ENCODE peak calls at places on chromosomes 16 and 17, in seven cellular contexts. Q is psoas muscle, W is esophagus muscularis mucosa, E is BE2C, R is ascending aorta, H is cardiac muscle cell, D is tibial artery. U is an unnamed sample. For H3K27me3, the result is how much of the 10 kb centered on the place peaks cover.

GRCh38 chr17:47980516-47980915 is 9.6 kb downstream of the CDK5RAP3 start:
- DNase-seq in Q (no peak), R (no peak), H (no peak), W (no peak), E (peak), D (no peak), U (no peak)

GRCh38 chr16:85735225-85735722 is 15.6 kb downstream of the C16orf74 start:
- DNase-seq in H (no peak), R (no peak), W (no peak), E (no peak), D (no peak), Q (no peak), U (no peak)

GRCh38 chr16:70018254-70018653 is 67.1 kb downstream of the CLEC18A start:
- DNase-seq in D (no peak), E (peak), W (no peak), R (no peak), Q (no peak), H (peak), U (peak)

GRCh38 chr17:3916013-3916696 is at the start of gene P2RX1:
- DNase-seq in H (peak), R (no peak), D (peak), W (no peak), E (no peak), Q (no peak), U (no peak)

GRCh38 chr16:56311208-56312027 is 113.9 kb downstream of the AMFR start:
- DNase-seq in D (no peak), Q (no peak), E (peak), W (no peak), H (no peak), R (no peak), U (no peak)

GRCh38 chr17:80260791-80261158 is at the start of gene RNF213:
- DNase-seq in D (peak), E (peak), W (no peak), H (peak), R (no peak), Q (peak), U (no peak)

GRCh38 chr17:8266648-8267479 is 17.8 kb downstream of the PFAS start:
- DNase-seq in R (no peak), H (no peak), Q (no peak), E (no peak), D (no peak), W (no peak), U (no peak)

GRCh38 chr17:64938925-64939474 is 19.7 kb upstream of the LRRC37A3 start:
- DNase-seq in D (peak), R (no peak), E (peak), Q (peak), W (no peak), H (peak), U (peak)

GRCh38 chr16:30889721-30890120 is 4.2 kb downstream of the BCL7C start:
- DNase-seq in H (no peak), R (no peak), D (no peak), W (no peak), E (no peak), Q (no peak), U (no peak)

GRCh38 chr17:79160980-79161621 is 86.5 kb downstream of the ENGASE start:
- DNase-seq in E (no peak), H (peak), R (no peak), D (no peak), W (no peak), Q (no peak), U (no peak)

GRCh38 chr17:59366040-59366757 is 34.7 kb downstream of the YPEL2 start:
- DNase-seq in D (no peak), R (no peak), Q (no peak), W (no peak), H (no peak), E (no peak), U (no peak)

GRCh38 chr16:23554536-23554935 is 2.6 kb downstream of the EARS2 start:
- DNase-seq in E (no peak), H (no peak), R (no peak), Q (no peak), W (no peak), D (no peak), U (no peak)

GRCh38 chr17:43576563-43577229 is 30.6 kb upstream of the ETV4 start:
- DNase-seq in Q (peak), H (peak), R (no peak), W (no peak), D (peak), E (peak), U (peak)

GRCh38 chr17:32515677-32516383 is 29.0 kb downstream of the CDK5R1 start:
- DNase-seq in E (no peak), H (no peak), D (no peak), Q (no peak), W (no peak), R (no peak), U (no peak)

GRCh38 chr17:27339836-27340550 is 46.1 kb downstream of the WSB1 start:
- DNase-seq in R (no peak), D (no peak), H (no peak), W (no peak), E (no peak), Q (no peak), U (no peak)

GRCh38 chr17:41015473-41015872 is 6.5 kb upstream of the KRTAP3-1 start:
- DNase-seq in E (no peak), W (no peak), R (no peak), D (no peak), H (no peak), Q (no peak), U (no peak)

GRCh38 chr16:30925646-30926332 is 2.4 kb downstream of the FBXL19 start:
- DNase-seq in D (no peak), Q (no peak), W (no peak), E (no peak), H (no peak), R (no peak), U (no peak)

GRCh38 chr17:6435051-6435450 is at the start of gene AIPL1:
- DNase-seq in H (no peak), R (no peak), E (no peak), Q (peak), D (no peak), W (no peak), U (no peak)
- H3K27me3 ChIP-seq in H (under half), R (under half), E (under half), Q (under half), D (under half), W (under half), U (under half)

DNA sequence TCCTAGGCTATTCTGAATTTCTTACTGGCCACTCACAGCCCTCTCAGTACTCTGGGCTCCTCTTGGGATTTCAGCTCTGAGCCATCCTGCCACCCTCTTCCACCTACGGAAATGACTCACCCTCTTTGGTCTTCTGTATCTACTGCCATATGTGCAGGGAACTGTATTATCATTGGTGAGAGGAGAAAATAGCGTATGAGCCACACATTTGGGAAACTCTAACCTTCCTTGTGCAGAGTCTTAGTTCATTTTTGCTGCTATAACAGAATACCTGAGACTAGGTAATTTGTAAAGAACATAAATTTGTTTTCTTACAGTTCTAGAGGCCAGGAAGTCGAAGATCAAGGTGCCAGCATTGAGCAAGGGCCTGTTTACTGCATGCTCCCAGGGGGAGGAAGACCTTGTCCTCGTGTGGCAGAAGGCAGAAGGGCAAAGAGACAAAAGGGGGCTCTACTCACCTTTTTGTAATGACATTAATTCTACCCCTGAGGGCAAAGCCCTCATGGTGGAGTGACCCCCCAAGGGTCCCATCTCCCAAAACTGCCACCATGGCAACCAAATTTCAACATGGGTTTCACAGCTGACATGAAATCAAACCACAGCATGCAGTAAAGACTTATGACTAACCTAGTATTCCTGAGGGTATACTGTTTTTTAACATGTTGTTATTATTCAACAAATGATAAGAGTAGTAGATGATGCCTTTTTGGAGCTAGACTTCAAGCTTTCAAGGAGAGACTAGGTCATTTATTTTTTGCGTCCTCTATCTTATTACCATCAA is 191.8 kb downstream of the PRKCA start:
- DNase-seq in E (peak), W (no peak), R (no peak), Q (no peak), D (no peak), H (peak), U (peak)
- TF ChIP-seq CTCF in E (no peak), W (no peak), R (no peak), Q (no peak), D (no peak), H (no peak), U (no peak)

GRCh38 chr17:44999433-44999832 is 31.3 kb upstream of the C1QL1 start:
- DNase-seq in Q (no peak), E (no peak), R (no peak), W (no peak), H (no peak), D (no peak), U (no peak)

GRCh38 chr17:44995602-44996001 is 27.5 kb upstream of the C1QL1 start:
- DNase-seq in Q (no peak), H (no peak), W (no peak), D (no peak), E (no peak), R (no peak), U (no peak)

GRCh38 chr17:44996304-44996703 is 28.2 kb upstream of the C1QL1 start:
- DNase-seq in R (no peak), E (no peak), Q (no peak), H (no peak), W (no peak), D (no peak), U (no peak)

GRCh38 chr17:44998646-44999045 is 30.5 kb upstream of the C1QL1 start:
- DNase-seq in D (no peak), W (no peak), E (no peak), H (no peak), R (no peak), Q (no peak), U (no peak)

DNA sequence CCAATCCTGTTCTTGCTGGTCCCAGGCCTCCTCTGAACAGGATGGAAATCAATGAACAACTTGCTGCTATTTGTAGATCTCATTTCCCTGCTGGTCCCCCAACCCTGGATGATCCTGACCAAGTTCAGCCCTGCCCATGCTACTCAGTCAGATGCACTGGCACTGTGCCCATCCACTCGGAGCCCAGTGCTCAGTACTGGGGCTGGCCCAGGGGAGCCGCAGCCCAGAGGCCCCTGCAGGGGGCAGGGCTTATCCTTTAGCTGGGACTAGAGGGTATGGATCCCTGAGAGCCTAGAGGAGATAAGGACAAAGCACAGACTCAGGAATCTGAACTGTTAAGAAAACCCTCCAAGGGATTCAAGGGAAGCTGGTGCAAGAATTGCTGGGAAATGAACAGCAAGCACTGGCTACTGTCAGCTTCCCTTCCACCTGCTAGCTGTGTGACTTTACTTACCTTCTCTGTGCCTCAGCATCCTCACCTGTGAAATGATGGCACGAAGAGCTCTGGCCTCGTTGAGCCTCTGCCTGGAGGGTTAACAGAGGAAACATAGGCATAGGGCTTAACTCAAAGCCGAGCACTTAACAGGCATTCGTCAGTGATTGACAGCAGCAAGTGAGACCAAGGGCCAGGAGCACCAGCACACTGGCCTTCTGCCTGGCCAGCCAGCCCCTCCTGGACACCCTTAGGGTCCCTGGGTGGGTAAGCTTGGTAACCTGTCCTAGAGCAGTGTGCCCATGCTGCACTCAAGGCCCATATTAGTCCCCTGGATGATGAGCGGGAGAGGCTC is 29.8 kb upstream of the C1QL1 start:
- DNase-seq in E (peak), H (peak), D (no peak), R (no peak), Q (no peak), W (no peak), U (no peak)
- H3K4me3 ChIP-seq in E (no peak), H (no peak), D (no peak), R (no peak), Q (no peak), W (no peak), U (no peak)

DNA sequence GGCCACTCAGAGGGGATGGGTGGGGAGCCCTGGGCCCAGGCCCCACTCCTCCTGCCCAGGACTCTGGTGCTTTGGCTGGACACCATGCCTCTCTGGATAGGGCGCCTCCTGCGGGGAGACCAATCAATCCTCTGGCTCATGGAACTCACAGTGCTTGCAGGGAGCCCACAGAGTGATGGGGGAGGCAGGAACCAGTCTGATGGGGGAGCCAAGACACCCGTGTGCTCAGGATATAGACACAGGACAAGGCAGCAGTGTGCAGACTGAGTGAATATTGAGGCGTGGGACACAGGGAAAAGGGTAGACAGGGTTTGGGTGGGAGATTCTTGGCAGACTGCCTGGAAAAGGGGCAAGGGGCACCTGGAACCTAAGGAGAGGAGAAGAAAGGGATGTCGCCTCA is 37.6 kb upstream of the DLX4 start:
- DNase-seq in W (no peak), D (no peak), Q (no peak), H (no peak), E (no peak), R (no peak), U (no peak)
- H3K27me3 ChIP-seq in W (under half), D (half or more), Q (half or more), H (under half), E (under half), R (under half), U (under half)

GRCh38 chr17:55996826-55997225 is 156.4 kb upstream of the ANKFN1 start:
- DNase-seq in H (no peak), R (no peak), E (no peak), Q (no peak), W (no peak), D (no peak), U (no peak)
- TF ChIP-seq CTCF in H (no peak), R (no peak), E (no peak), Q (no peak), W (no peak), D (no peak), U (no peak)